ENCODE peak calls at places on chromosomes 7 and 10, in nine cellular contexts. One of them, this sample, is unnamed.

GRCh38 chr7:80440908-80441307 is 71.0 kb downstream of the GNAT3 start:
- DNase-seq in cardiac septum: no peak
- DNase-seq in ELR: peak
- DNase-seq in NCI-H2107: no peak
- DNase-seq in foreskin fibroblast: no peak
- DNase-seq in transverse colon: no peak
- DNase-seq in activated T-cell treated with anti-CD3 and anti-CD28 coated beads, Interleukin-2, amount 50 U/mL, for 24 hours: no peak
- DNase-seq in aorta: no peak
- DNase-seq in stimulated activated CD8-positive, alpha-beta memory T cell treated with anti-CD3 and anti-CD28 coated beads, Interleukin-12 subunit alpha, Interleukin-12 subunit beta, amount 100 ng/mL, for 4 hours: no peak
- DNase-seq in this sample: no peak

GRCh38 chr10:108104697-108105096 is 940.2 kb upstream of the SORCS1 start:
- DNase-seq in NCI-H2107: no peak
- DNase-seq in foreskin fibroblast: no peak
- DNase-seq in ELR: no peak
- DNase-seq in transverse colon: no peak
- DNase-seq in stimulated activated CD8-positive, alpha-beta memory T cell treated with anti-CD3 and anti-CD28 coated beads, Interleukin-12 subunit alpha, Interleukin-12 subunit beta, amount 100 ng/mL, for 4 hours: no peak
- DNase-seq in activated T-cell treated with anti-CD3 and anti-CD28 coated beads, Interleukin-2, amount 50 U/mL, for 24 hours: no peak
- DNase-seq in cardiac septum: no peak
- DNase-seq in aorta: no peak
- DNase-seq in this sample: no peak

GRCh38 chr7:46633816-46634215 is 712.7 kb upstream of the IGFBP3 start:
- DNase-seq in cardiac septum: no peak
- DNase-seq in stimulated activated CD8-positive, alpha-beta memory T cell treated with anti-CD3 and anti-CD28 coated beads, Interleukin-12 subunit alpha, Interleukin-12 subunit beta, amount 100 ng/mL, for 4 hours: no peak
- DNase-seq in foreskin fibroblast: no peak
- DNase-seq in aorta: no peak
- DNase-seq in activated T-cell treated with anti-CD3 and anti-CD28 coated beads, Interleukin-2, amount 50 U/mL, for 24 hours: no peak
- DNase-seq in transverse colon: no peak
- DNase-seq in NCI-H2107: no peak
- DNase-seq in ELR: no peak
- DNase-seq in this sample: no peak

GRCh38 chr7:1843921-1844335 is 173.9 kb downstream of the ELFN1 start:
- DNase-seq in ELR: no peak
- DNase-seq in stimulated activated CD8-positive, alpha-beta memory T cell treated with anti-CD3 and anti-CD28 coated beads, Interleukin-12 subunit alpha, Interleukin-12 subunit beta, amount 100 ng/mL, for 4 hours: no peak
- DNase-seq in activated T-cell treated with anti-CD3 and anti-CD28 coated beads, Interleukin-2, amount 50 U/mL, for 24 hours: no peak
- DNase-seq in foreskin fibroblast: no peak
- DNase-seq in aorta: peak
- DNase-seq in NCI-H2107: no peak
- DNase-seq in transverse colon: peak
- DNase-seq in cardiac septum: no peak
- DNase-seq in this sample: peak

GRCh38 chr7:28984631-28985030 is 26.5 kb upstream of the TRIL start:
- DNase-seq in transverse colon: peak
- DNase-seq in activated T-cell treated with anti-CD3 and anti-CD28 coated beads, Interleukin-2, amount 50 U/mL, for 24 hours: no peak
- DNase-seq in NCI-H2107: no peak
- DNase-seq in aorta: no peak
- DNase-seq in ELR: peak
- DNase-seq in stimulated activated CD8-positive, alpha-beta memory T cell treated with anti-CD3 and anti-CD28 coated beads, Interleukin-12 subunit alpha, Interleukin-12 subunit beta, amount 100 ng/mL, for 4 hours: no peak
- DNase-seq in cardiac septum: no peak
- DNase-seq in foreskin fibroblast: peak
- DNase-seq in this sample: no peak

GRCh38 chr7:25710954-25711353 is 441.0 kb upstream of the NFE2L3 start:
- DNase-seq in activated T-cell treated with anti-CD3 and anti-CD28 coated beads, Interleukin-2, amount 50 U/mL, for 24 hours: no peak
- DNase-seq in stimulated activated CD8-positive, alpha-beta memory T cell treated with anti-CD3 and anti-CD28 coated beads, Interleukin-12 subunit alpha, Interleukin-12 subunit beta, amount 100 ng/mL, for 4 hours: no peak
- DNase-seq in aorta: no peak
- DNase-seq in NCI-H2107: no peak
- DNase-seq in ELR: no peak
- DNase-seq in transverse colon: no peak
- DNase-seq in cardiac septum: no peak
- DNase-seq in foreskin fibroblast: no peak
- DNase-seq in this sample: no peak

GRCh38 chr7:151339651-151340377 is 1.8 kb upstream of the NUB1 start:
- DNase-seq in foreskin fibroblast: no peak
- DNase-seq in aorta: no peak
- DNase-seq in ELR: no peak
- DNase-seq in activated T-cell treated with anti-CD3 and anti-CD28 coated beads, Interleukin-2, amount 50 U/mL, for 24 hours: no peak
- DNase-seq in stimulated activated CD8-positive, alpha-beta memory T cell treated with anti-CD3 and anti-CD28 coated beads, Interleukin-12 subunit alpha, Interleukin-12 subunit beta, amount 100 ng/mL, for 4 hours: no peak
- DNase-seq in cardiac septum: no peak
- DNase-seq in transverse colon: no peak
- DNase-seq in NCI-H2107: no peak
- DNase-seq in this sample: no peak

GRCh38 chr10:58535311-58535710 is 22.6 kb downstream of the BICC1 start:
- DNase-seq in cardiac septum: no peak
- DNase-seq in aorta: no peak
- DNase-seq in transverse colon: no peak
- DNase-seq in activated T-cell treated with anti-CD3 and anti-CD28 coated beads, Interleukin-2, amount 50 U/mL, for 24 hours: no peak
- DNase-seq in NCI-H2107: no peak
- DNase-seq in ELR: no peak
- DNase-seq in foreskin fibroblast: no peak
- DNase-seq in stimulated activated CD8-positive, alpha-beta memory T cell treated with anti-CD3 and anti-CD28 coated beads, Interleukin-12 subunit alpha, Interleukin-12 subunit beta, amount 100 ng/mL, for 4 hours: no peak
- DNase-seq in this sample: no peak

GRCh38 chr7:107940951-107941350 is 50.0 kb downstream of the DLD start:
- DNase-seq in stimulated activated CD8-positive, alpha-beta memory T cell treated with anti-CD3 and anti-CD28 coated beads, Interleukin-12 subunit alpha, Interleukin-12 subunit beta, amount 100 ng/mL, for 4 hours: no peak
- DNase-seq in aorta: no peak
- DNase-seq in transverse colon: no peak
- DNase-seq in NCI-H2107: no peak
- DNase-seq in activated T-cell treated with anti-CD3 and anti-CD28 coated beads, Interleukin-2, amount 50 U/mL, for 24 hours: no peak
- DNase-seq in ELR: no peak
- DNase-seq in foreskin fibroblast: no peak
- DNase-seq in cardiac septum: no peak
- DNase-seq in this sample: no peak

GRCh38 chr10:60809157-60809556 is 30.9 kb downstream of the CDK1 start:
- DNase-seq in NCI-H2107: no peak
- DNase-seq in activated T-cell treated with anti-CD3 and anti-CD28 coated beads, Interleukin-2, amount 50 U/mL, for 24 hours: no peak
- DNase-seq in ELR: peak
- DNase-seq in aorta: no peak
- DNase-seq in transverse colon: no peak
- DNase-seq in stimulated activated CD8-positive, alpha-beta memory T cell treated with anti-CD3 and anti-CD28 coated beads, Interleukin-12 subunit alpha, Interleukin-12 subunit beta, amount 100 ng/mL, for 4 hours: no peak
- DNase-seq in cardiac septum: no peak
- DNase-seq in foreskin fibroblast: peak
- DNase-seq in this sample: no peak

GRCh38 chr7:116628971-116629586 is 42.9 kb upstream of the MET start:
- DNase-seq in foreskin fibroblast: no peak
- DNase-seq in ELR: peak
- DNase-seq in NCI-H2107: no peak
- DNase-seq in stimulated activated CD8-positive, alpha-beta memory T cell treated with anti-CD3 and anti-CD28 coated beads, Interleukin-12 subunit alpha, Interleukin-12 subunit beta, amount 100 ng/mL, for 4 hours: no peak
- DNase-seq in cardiac septum: no peak
- DNase-seq in activated T-cell treated with anti-CD3 and anti-CD28 coated beads, Interleukin-2, amount 50 U/mL, for 24 hours: no peak
- DNase-seq in aorta: no peak
- DNase-seq in transverse colon: peak
- DNase-seq in this sample: no peak

GRCh38 chr7:17690030-17690429 is 250.3 kb downstream of the SNX13 start:
- DNase-seq in NCI-H2107: no peak
- DNase-seq in foreskin fibroblast: peak
- DNase-seq in activated T-cell treated with anti-CD3 and anti-CD28 coated beads, Interleukin-2, amount 50 U/mL, for 24 hours: no peak
- DNase-seq in aorta: no peak
- DNase-seq in stimulated activated CD8-positive, alpha-beta memory T cell treated with anti-CD3 and anti-CD28 coated beads, Interleukin-12 subunit alpha, Interleukin-12 subunit beta, amount 100 ng/mL, for 4 hours: no peak
- DNase-seq in cardiac septum: no peak
- DNase-seq in ELR: peak
- DNase-seq in transverse colon: no peak
- DNase-seq in this sample: no peak

GRCh38 chr10:16779375-16779774 is 37.8 kb downstream of the RSU1 start:
- DNase-seq in transverse colon: no peak
- DNase-seq in ELR: no peak
- DNase-seq in cardiac septum: no peak
- DNase-seq in stimulated activated CD8-positive, alpha-beta memory T cell treated with anti-CD3 and anti-CD28 coated beads, Interleukin-12 subunit alpha, Interleukin-12 subunit beta, amount 100 ng/mL, for 4 hours: peak
- DNase-seq in aorta: no peak
- DNase-seq in NCI-H2107: no peak
- DNase-seq in activated T-cell treated with anti-CD3 and anti-CD28 coated beads, Interleukin-2, amount 50 U/mL, for 24 hours: peak
- DNase-seq in foreskin fibroblast: no peak
- DNase-seq in this sample: no peak

GRCh38 chr7:139452948-139453672 is 30.4 kb downstream of the KLRG2 start:
- DNase-seq in aorta: no peak
- DNase-seq in foreskin fibroblast: peak
- DNase-seq in activated T-cell treated with anti-CD3 and anti-CD28 coated beads, Interleukin-2, amount 50 U/mL, for 24 hours: no peak
- DNase-seq in stimulated activated CD8-positive, alpha-beta memory T cell treated with anti-CD3 and anti-CD28 coated beads, Interleukin-12 subunit alpha, Interleukin-12 subunit beta, amount 100 ng/mL, for 4 hours: no peak
- DNase-seq in cardiac septum: no peak
- DNase-seq in transverse colon: no peak
- DNase-seq in ELR: peak
- DNase-seq in NCI-H2107: no peak
- DNase-seq in this sample: no peak

GRCh38 chr7:22858640-22859561 is 36.3 kb upstream of the TOMM7 start:
- DNase-seq in stimulated activated CD8-positive, alpha-beta memory T cell treated with anti-CD3 and anti-CD28 coated beads, Interleukin-12 subunit alpha, Interleukin-12 subunit beta, amount 100 ng/mL, for 4 hours: no peak
- DNase-seq in NCI-H2107: no peak
- DNase-seq in transverse colon: no peak
- DNase-seq in aorta: no peak
- DNase-seq in foreskin fibroblast: peak
- DNase-seq in cardiac septum: no peak
- DNase-seq in ELR: peak
- DNase-seq in activated T-cell treated with anti-CD3 and anti-CD28 coated beads, Interleukin-2, amount 50 U/mL, for 24 hours: no peak
- DNase-seq in this sample: no peak

GRCh38 chr10:116451956-116452720 is 24.5 kb downstream of the PNLIPRP3 start:
- DNase-seq in stimulated activated CD8-positive, alpha-beta memory T cell treated with anti-CD3 and anti-CD28 coated beads, Interleukin-12 subunit alpha, Interleukin-12 subunit beta, amount 100 ng/mL, for 4 hours: no peak
- DNase-seq in cardiac septum: no peak
- DNase-seq in NCI-H2107: no peak
- DNase-seq in transverse colon: no peak
- DNase-seq in activated T-cell treated with anti-CD3 and anti-CD28 coated beads, Interleukin-2, amount 50 U/mL, for 24 hours: no peak
- DNase-seq in ELR: no peak
- DNase-seq in aorta: no peak
- DNase-seq in foreskin fibroblast: no peak
- DNase-seq in this sample: no peak

GRCh38 chr7:135716677-135717238 is 11.2 kb downstream of the SLC13A4 start:
- DNase-seq in aorta: no peak
- DNase-seq in transverse colon: no peak
- DNase-seq in stimulated activated CD8-positive, alpha-beta memory T cell treated with anti-CD3 and anti-CD28 coated beads, Interleukin-12 subunit alpha, Interleukin-12 subunit beta, amount 100 ng/mL, for 4 hours: no peak
- DNase-seq in foreskin fibroblast: peak
- DNase-seq in ELR: peak
- DNase-seq in NCI-H2107: peak
- DNase-seq in activated T-cell treated with anti-CD3 and anti-CD28 coated beads, Interleukin-2, amount 50 U/mL, for 24 hours: no peak
- DNase-seq in cardiac septum: peak
- DNase-seq in this sample: no peak

GRCh38 chr10:95793401-95794045 is 37.6 kb downstream of the ENTPD1 start:
- DNase-seq in foreskin fibroblast: no peak
- DNase-seq in ELR: no peak
- DNase-seq in activated T-cell treated with anti-CD3 and anti-CD28 coated beads, Interleukin-2, amount 50 U/mL, for 24 hours: no peak
- DNase-seq in NCI-H2107: no peak
- DNase-seq in transverse colon: peak
- DNase-seq in aorta: no peak
- DNase-seq in stimulated activated CD8-positive, alpha-beta memory T cell treated with anti-CD3 and anti-CD28 coated beads, Interleukin-12 subunit alpha, Interleukin-12 subunit beta, amount 100 ng/mL, for 4 hours: no peak
- DNase-seq in cardiac septum: no peak
- DNase-seq in this sample: no peak

GRCh38 chr10:126504051-126504760 is 115.9 kb upstream of the ADAM12 start:
- DNase-seq in cardiac septum: no peak
- DNase-seq in transverse colon: peak
- DNase-seq in stimulated activated CD8-positive, alpha-beta memory T cell treated with anti-CD3 and anti-CD28 coated beads, Interleukin-12 subunit alpha, Interleukin-12 subunit beta, amount 100 ng/mL, for 4 hours: no peak
- DNase-seq in activated T-cell treated with anti-CD3 and anti-CD28 coated beads, Interleukin-2, amount 50 U/mL, for 24 hours: no peak
- DNase-seq in foreskin fibroblast: peak
- DNase-seq in aorta: no peak
- DNase-seq in ELR: peak
- DNase-seq in NCI-H2107: no peak
- DNase-seq in this sample: no peak

GRCh38 chr10:106757521-106757920 is 407.0 kb downstream of the SORCS1 start:
- DNase-seq in ELR: no peak
- DNase-seq in NCI-H2107: no peak
- DNase-seq in foreskin fibroblast: no peak
- DNase-seq in transverse colon: no peak
- DNase-seq in stimulated activated CD8-positive, alpha-beta memory T cell treated with anti-CD3 and anti-CD28 coated beads, Interleukin-12 subunit alpha, Interleukin-12 subunit beta, amount 100 ng/mL, for 4 hours: no peak
- DNase-seq in cardiac septum: no peak
- DNase-seq in activated T-cell treated with anti-CD3 and anti-CD28 coated beads, Interleukin-2, amount 50 U/mL, for 24 hours: no peak
- DNase-seq in aorta: no peak
- DNase-seq in this sample: no peak

GRCh38 chr7:63789378-63790176 is 209.1 kb upstream of the ZNF722 start:
- DNase-seq in aorta: peak
- DNase-seq in activated T-cell treated with anti-CD3 and anti-CD28 coated beads, Interleukin-2, amount 50 U/mL, for 24 hours: no peak
- DNase-seq in ELR: no peak
- DNase-seq in NCI-H2107: no peak
- DNase-seq in stimulated activated CD8-positive, alpha-beta memory T cell treated with anti-CD3 and anti-CD28 coated beads, Interleukin-12 subunit alpha, Interleukin-12 subunit beta, amount 100 ng/mL, for 4 hours: no peak
- DNase-seq in foreskin fibroblast: no peak
- DNase-seq in cardiac septum: no peak
- DNase-seq in transverse colon: no peak
- DNase-seq in this sample: no peak

GRCh38 chr10:119060107-119060506 is 20.5 kb downstream of the EIF3A start:
- DNase-seq in NCI-H2107: no peak
- DNase-seq in stimulated activated CD8-positive, alpha-beta memory T cell treated with anti-CD3 and anti-CD28 coated beads, Interleukin-12 subunit alpha, Interleukin-12 subunit beta, amount 100 ng/mL, for 4 hours: no peak
- DNase-seq in aorta: no peak
- DNase-seq in transverse colon: no peak
- DNase-seq in ELR: no peak
- DNase-seq in activated T-cell treated with anti-CD3 and anti-CD28 coated beads, Interleukin-2, amount 50 U/mL, for 24 hours: no peak
- DNase-seq in cardiac septum: no peak
- DNase-seq in foreskin fibroblast: no peak
- DNase-seq in this sample: no peak

GRCh38 chr10:23344251-23344841 is at the start of gene C10orf67:
- DNase-seq in foreskin fibroblast: peak
- DNase-seq in transverse colon: peak
- DNase-seq in aorta: no peak
- DNase-seq in cardiac septum: no peak
- DNase-seq in stimulated activated CD8-positive, alpha-beta memory T cell treated with anti-CD3 and anti-CD28 coated beads, Interleukin-12 subunit alpha, Interleukin-12 subunit beta, amount 100 ng/mL, for 4 hours: no peak
- DNase-seq in ELR: peak
- DNase-seq in activated T-cell treated with anti-CD3 and anti-CD28 coated beads, Interleukin-2, amount 50 U/mL, for 24 hours: peak
- DNase-seq in NCI-H2107: no peak
- DNase-seq in this sample: no peak

GRCh38 chr7:18384491-18385143 is 110.9 kb upstream of the HDAC9 start:
- DNase-seq in ELR: no peak
- DNase-seq in activated T-cell treated with anti-CD3 and anti-CD28 coated beads, Interleukin-2, amount 50 U/mL, for 24 hours: no peak
- DNase-seq in NCI-H2107: peak
- DNase-seq in transverse colon: no peak
- DNase-seq in stimulated activated CD8-positive, alpha-beta memory T cell treated with anti-CD3 and anti-CD28 coated beads, Interleukin-12 subunit alpha, Interleukin-12 subunit beta, amount 100 ng/mL, for 4 hours: no peak
- DNase-seq in cardiac septum: no peak
- DNase-seq in foreskin fibroblast: no peak
- DNase-seq in aorta: no peak
- DNase-seq in this sample: no peak

GRCh38 chr7:22219739-22220493 is 137.0 kb downstream of the RAPGEF5 start:
- DNase-seq in activated T-cell treated with anti-CD3 and anti-CD28 coated beads, Interleukin-2, amount 50 U/mL, for 24 hours: no peak
- DNase-seq in stimulated activated CD8-positive, alpha-beta memory T cell treated with anti-CD3 and anti-CD28 coated beads, Interleukin-12 subunit alpha, Interleukin-12 subunit beta, amount 100 ng/mL, for 4 hours: no peak
- DNase-seq in ELR: no peak
- DNase-seq in NCI-H2107: no peak
- DNase-seq in foreskin fibroblast: no peak
- DNase-seq in cardiac septum: no peak
- DNase-seq in transverse colon: no peak
- DNase-seq in aorta: no peak
- DNase-seq in this sample: no peak

GRCh38 chr10:44369296-44369695 is 15.6 kb downstream of the CXCL12 start:
- DNase-seq in NCI-H2107: no peak
- DNase-seq in stimulated activated CD8-positive, alpha-beta memory T cell treated with anti-CD3 and anti-CD28 coated beads, Interleukin-12 subunit alpha, Interleukin-12 subunit beta, amount 100 ng/mL, for 4 hours: no peak
- DNase-seq in activated T-cell treated with anti-CD3 and anti-CD28 coated beads, Interleukin-2, amount 50 U/mL, for 24 hours: no peak
- DNase-seq in ELR: no peak
- DNase-seq in cardiac septum: no peak
- DNase-seq in transverse colon: no peak
- DNase-seq in aorta: no peak
- DNase-seq in foreskin fibroblast: no peak
- DNase-seq in this sample: no peak

GRCh38 chr10:61751599-61751998 is 88.9 kb downstream of the CABCOCO1 start:
- DNase-seq in foreskin fibroblast: no peak
- DNase-seq in aorta: no peak
- DNase-seq in ELR: no peak
- DNase-seq in NCI-H2107: no peak
- DNase-seq in transverse colon: no peak
- DNase-seq in stimulated activated CD8-positive, alpha-beta memory T cell treated with anti-CD3 and anti-CD28 coated beads, Interleukin-12 subunit alpha, Interleukin-12 subunit beta, amount 100 ng/mL, for 4 hours: no peak
- DNase-seq in activated T-cell treated with anti-CD3 and anti-CD28 coated beads, Interleukin-2, amount 50 U/mL, for 24 hours: no peak
- DNase-seq in cardiac septum: no peak
- DNase-seq in this sample: no peak

GRCh38 chr7:28298870-28299484 is 113.3 kb upstream of the CREB5 start:
- DNase-seq in ELR: peak
- DNase-seq in transverse colon: no peak
- DNase-seq in NCI-H2107: peak
- DNase-seq in cardiac septum: no peak
- DNase-seq in stimulated activated CD8-positive, alpha-beta memory T cell treated with anti-CD3 and anti-CD28 coated beads, Interleukin-12 subunit alpha, Interleukin-12 subunit beta, amount 100 ng/mL, for 4 hours: no peak
- DNase-seq in foreskin fibroblast: peak
- DNase-seq in aorta: no peak
- DNase-seq in activated T-cell treated with anti-CD3 and anti-CD28 coated beads, Interleukin-2, amount 50 U/mL, for 24 hours: no peak
- DNase-seq in this sample: no peak

GRCh38 chr7:107171496-107171895 is 2.7 kb downstream of the HBP1 start:
- DNase-seq in activated T-cell treated with anti-CD3 and anti-CD28 coated beads, Interleukin-2, amount 50 U/mL, for 24 hours: no peak
- DNase-seq in transverse colon: no peak
- DNase-seq in aorta: no peak
- DNase-seq in foreskin fibroblast: no peak
- DNase-seq in cardiac septum: no peak
- DNase-seq in stimulated activated CD8-positive, alpha-beta memory T cell treated with anti-CD3 and anti-CD28 coated beads, Interleukin-12 subunit alpha, Interleukin-12 subunit beta, amount 100 ng/mL, for 4 hours: no peak
- DNase-seq in NCI-H2107: no peak
- DNase-seq in ELR: no peak
- DNase-seq in this sample: no peak

GRCh38 chr10:93081296-93081695 is 7.6 kb downstream of the CYP26A1 start:
- DNase-seq in NCI-H2107: no peak
- DNase-seq in stimulated activated CD8-positive, alpha-beta memory T cell treated with anti-CD3 and anti-CD28 coated beads, Interleukin-12 subunit alpha, Interleukin-12 subunit beta, amount 100 ng/mL, for 4 hours: no peak
- DNase-seq in cardiac septum: peak
- DNase-seq in ELR: no peak
- DNase-seq in activated T-cell treated with anti-CD3 and anti-CD28 coated beads, Interleukin-2, amount 50 U/mL, for 24 hours: no peak
- DNase-seq in foreskin fibroblast: no peak
- DNase-seq in aorta: no peak
- DNase-seq in transverse colon: no peak
- DNase-seq in this sample: peak

GRCh38 chr7:157437519-157438061 is 100.8 kb downstream of the DNAJB6 start:
- DNase-seq in cardiac septum: no peak
- DNase-seq in ELR: no peak
- DNase-seq in activated T-cell treated with anti-CD3 and anti-CD28 coated beads, Interleukin-2, amount 50 U/mL, for 24 hours: no peak
- DNase-seq in NCI-H2107: no peak
- DNase-seq in transverse colon: no peak
- DNase-seq in aorta: peak
- DNase-seq in stimulated activated CD8-positive, alpha-beta memory T cell treated with anti-CD3 and anti-CD28 coated beads, Interleukin-12 subunit alpha, Interleukin-12 subunit beta, amount 100 ng/mL, for 4 hours: no peak
- DNase-seq in foreskin fibroblast: no peak
- DNase-seq in this sample: no peak